ENCODE peak calls at places on chromosomes 6 and 20, in ten cellular contexts. One of them, this sample, is unnamed.

GRCh38 chr6:19737968-19738367 is 99.2 kb upstream of the ID4 start:
- DNase-seq in left ventricle myocardium inferior: no peak
- DNase-seq in heart right ventricle: no peak
- DNase-seq in OCI-LY7: no peak
- DNase-seq in cardiac muscle cell: no peak
- DNase-seq in AG09309: no peak
- DNase-seq in uterus: no peak
- DNase-seq in cardiac fibroblast: no peak
- DNase-seq in AG04450: no peak
- DNase-seq in aorta: no peak
- DNase-seq in this sample: no peak

GRCh38 chr6:139369568-139370046 is 4.8 kb downstream of the CITED2 start:
- DNase-seq in left ventricle myocardium inferior: no peak
- DNase-seq in heart right ventricle: no peak
- DNase-seq in OCI-LY7: peak
- DNase-seq in cardiac muscle cell: peak
- DNase-seq in AG09309: peak
- DNase-seq in uterus: no peak
- DNase-seq in cardiac fibroblast: peak
- DNase-seq in AG04450: no peak
- DNase-seq in aorta: no peak
- DNase-seq in this sample: no peak

GRCh38 chr20:48797275-48797825 is 30.4 kb downstream of the PREX1 start:
- DNase-seq in left ventricle myocardium inferior: peak
- DNase-seq in heart right ventricle: peak
- DNase-seq in OCI-LY7: no peak
- DNase-seq in cardiac muscle cell: no peak
- DNase-seq in AG09309: no peak
- DNase-seq in uterus: no peak
- DNase-seq in cardiac fibroblast: no peak
- DNase-seq in AG04450: no peak
- DNase-seq in aorta: peak
- DNase-seq in this sample: no peak

GRCh38 chr6:3410385-3411360 is 46.2 kb downstream of the SLC22A23 start:
- DNase-seq in left ventricle myocardium inferior: no peak
- DNase-seq in heart right ventricle: peak
- DNase-seq in OCI-LY7: peak
- DNase-seq in cardiac muscle cell: peak
- DNase-seq in AG09309: no peak
- DNase-seq in uterus: no peak
- DNase-seq in cardiac fibroblast: peak
- DNase-seq in AG04450: peak
- DNase-seq in aorta: no peak
- DNase-seq in this sample: peak

GRCh38 chr6:44022671-44023352 is 104.4 kb downstream of the MRPL14 start:
- DNase-seq in left ventricle myocardium inferior: no peak
- DNase-seq in heart right ventricle: no peak
- DNase-seq in OCI-LY7: no peak
- DNase-seq in cardiac muscle cell: no peak
- DNase-seq in AG09309: no peak
- DNase-seq in uterus: peak
- DNase-seq in cardiac fibroblast: no peak
- DNase-seq in AG04450: no peak
- DNase-seq in aorta: peak
- DNase-seq in this sample: no peak

GRCh38 chr20:25063981-25064380 is 6.0 kb upstream of the ACSS1 start:
- DNase-seq in left ventricle myocardium inferior: no peak
- DNase-seq in heart right ventricle: no peak
- DNase-seq in OCI-LY7: no peak
- DNase-seq in cardiac muscle cell: no peak
- DNase-seq in AG09309: no peak
- DNase-seq in uterus: no peak
- DNase-seq in cardiac fibroblast: no peak
- DNase-seq in AG04450: no peak
- DNase-seq in aorta: no peak
- DNase-seq in this sample: no peak

GRCh38 chr20:31565699-31566331 is 39.3 kb upstream of the ID1 start:
- DNase-seq in left ventricle myocardium inferior: no peak
- DNase-seq in heart right ventricle: no peak
- DNase-seq in OCI-LY7: peak
- DNase-seq in cardiac muscle cell: no peak
- DNase-seq in AG09309: no peak
- DNase-seq in uterus: no peak
- DNase-seq in cardiac fibroblast: no peak
- DNase-seq in AG04450: no peak
- DNase-seq in aorta: no peak
- DNase-seq in this sample: no peak

GRCh38 chr6:132456700-132457143 is 55.4 kb upstream of the MOXD1 start:
- DNase-seq in left ventricle myocardium inferior: peak
- DNase-seq in heart right ventricle: peak
- DNase-seq in OCI-LY7: no peak
- DNase-seq in cardiac muscle cell: peak
- DNase-seq in AG09309: no peak
- DNase-seq in uterus: no peak
- DNase-seq in cardiac fibroblast: peak
- DNase-seq in AG04450: no peak
- DNase-seq in aorta: no peak
- DNase-seq in this sample: no peak

GRCh38 chr20:50915424-50915823 is 15.8 kb downstream of the ADNP start:
- DNase-seq in left ventricle myocardium inferior: no peak
- DNase-seq in heart right ventricle: no peak
- DNase-seq in OCI-LY7: no peak
- DNase-seq in cardiac muscle cell: peak
- DNase-seq in AG09309: no peak
- DNase-seq in uterus: no peak
- DNase-seq in cardiac fibroblast: peak
- DNase-seq in AG04450: no peak
- DNase-seq in aorta: no peak
- DNase-seq in this sample: no peak

GRCh38 chr6:138229663-138230194 is 11.4 kb upstream of the PBOV1 start:
- DNase-seq in left ventricle myocardium inferior: no peak
- DNase-seq in heart right ventricle: no peak
- DNase-seq in OCI-LY7: no peak
- DNase-seq in cardiac muscle cell: no peak
- DNase-seq in AG09309: no peak
- DNase-seq in uterus: no peak
- DNase-seq in cardiac fibroblast: no peak
- DNase-seq in AG04450: no peak
- DNase-seq in aorta: no peak
- DNase-seq in this sample: no peak

GRCh38 chr6:138229072-138229471 is 10.8 kb upstream of the PBOV1 start:
- DNase-seq in left ventricle myocardium inferior: no peak
- DNase-seq in heart right ventricle: no peak
- DNase-seq in OCI-LY7: no peak
- DNase-seq in cardiac muscle cell: no peak
- DNase-seq in AG09309: no peak
- DNase-seq in uterus: no peak
- DNase-seq in cardiac fibroblast: no peak
- DNase-seq in AG04450: no peak
- DNase-seq in aorta: no peak
- DNase-seq in this sample: no peak

GRCh38 chr6:138234363-138234762 is 16.1 kb upstream of the PBOV1 start:
- DNase-seq in left ventricle myocardium inferior: no peak
- DNase-seq in heart right ventricle: no peak
- DNase-seq in OCI-LY7: no peak
- DNase-seq in cardiac muscle cell: no peak
- DNase-seq in AG09309: no peak
- DNase-seq in uterus: no peak
- DNase-seq in cardiac fibroblast: no peak
- DNase-seq in AG04450: no peak
- DNase-seq in aorta: no peak
- DNase-seq in this sample: no peak

GRCh38 chr6:138231399-138231886 is 13.2 kb upstream of the PBOV1 start:
- DNase-seq in left ventricle myocardium inferior: no peak
- DNase-seq in heart right ventricle: no peak
- DNase-seq in OCI-LY7: no peak
- DNase-seq in cardiac muscle cell: no peak
- DNase-seq in AG09309: no peak
- DNase-seq in uterus: no peak
- DNase-seq in cardiac fibroblast: no peak
- DNase-seq in AG04450: no peak
- DNase-seq in aorta: no peak
- DNase-seq in this sample: no peak

GRCh38 chr6:138230759-138231398 is 12.6 kb upstream of the PBOV1 start:
- DNase-seq in left ventricle myocardium inferior: no peak
- DNase-seq in heart right ventricle: no peak
- DNase-seq in OCI-LY7: no peak
- DNase-seq in cardiac muscle cell: no peak
- DNase-seq in AG09309: no peak
- DNase-seq in uterus: no peak
- DNase-seq in cardiac fibroblast: no peak
- DNase-seq in AG04450: no peak
- DNase-seq in aorta: no peak
- DNase-seq in this sample: no peak
- H3K4me3 ChIP-seq in left ventricle myocardium inferior: no peak
- H3K4me3 ChIP-seq in heart right ventricle: no peak
- H3K4me3 ChIP-seq in OCI-LY7: no peak
- H3K4me3 ChIP-seq in cardiac muscle cell: no peak
- H3K4me3 ChIP-seq in AG09309: no peak
- H3K4me3 ChIP-seq in uterus: no peak
- H3K4me3 ChIP-seq in cardiac fibroblast: no peak
- H3K4me3 ChIP-seq in AG04450: no peak
- H3K4me3 ChIP-seq in aorta: no peak
- H3K4me3 ChIP-seq in this sample: no peak

DNA sequence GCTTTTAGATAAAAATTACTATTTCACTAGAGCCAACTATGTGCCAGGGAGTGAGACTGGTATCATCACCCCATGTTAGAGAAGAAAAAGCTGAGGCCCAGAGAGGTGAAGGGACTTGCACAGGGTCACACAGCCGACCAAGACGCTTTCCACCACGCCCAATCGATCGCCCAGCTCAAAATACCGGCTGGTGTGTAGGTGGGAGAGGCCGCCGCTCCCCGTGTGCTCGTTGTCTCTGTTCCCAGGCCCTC is 253 bp upstream of the SNPH start:
- DNase-seq in left ventricle myocardium inferior: no peak
- DNase-seq in heart right ventricle: no peak
- DNase-seq in OCI-LY7: no peak
- DNase-seq in cardiac muscle cell: no peak
- DNase-seq in AG09309: no peak
- DNase-seq in uterus: no peak
- DNase-seq in cardiac fibroblast: no peak
- DNase-seq in AG04450: no peak
- DNase-seq in aorta: no peak
- DNase-seq in this sample: no peak
- H3K4me3 ChIP-seq in left ventricle myocardium inferior: peak
- H3K4me3 ChIP-seq in heart right ventricle: peak
- H3K4me3 ChIP-seq in OCI-LY7: no peak
- H3K4me3 ChIP-seq in cardiac muscle cell: peak
- H3K4me3 ChIP-seq in AG09309: peak
- H3K4me3 ChIP-seq in uterus: peak
- H3K4me3 ChIP-seq in cardiac fibroblast: peak
- H3K4me3 ChIP-seq in AG04450: peak
- H3K4me3 ChIP-seq in aorta: peak
- H3K4me3 ChIP-seq in this sample: peak

GRCh38 chr6:27312950-27313271 is 838 bp upstream of the POM121L2 start:
- DNase-seq in left ventricle myocardium inferior: no peak
- DNase-seq in heart right ventricle: no peak
- DNase-seq in OCI-LY7: no peak
- DNase-seq in cardiac muscle cell: no peak
- DNase-seq in AG09309: no peak
- DNase-seq in uterus: no peak
- DNase-seq in cardiac fibroblast: no peak
- DNase-seq in AG04450: no peak
- DNase-seq in aorta: no peak
- DNase-seq in this sample: no peak
- H3K4me3 ChIP-seq in left ventricle myocardium inferior: peak
- H3K4me3 ChIP-seq in heart right ventricle: peak
- H3K4me3 ChIP-seq in OCI-LY7: peak
- H3K4me3 ChIP-seq in cardiac muscle cell: peak
- H3K4me3 ChIP-seq in AG09309: no peak
- H3K4me3 ChIP-seq in uterus: no peak
- H3K4me3 ChIP-seq in cardiac fibroblast: peak
- H3K4me3 ChIP-seq in AG04450: peak
- H3K4me3 ChIP-seq in aorta: no peak
- H3K4me3 ChIP-seq in this sample: peak

GRCh38 chr20:1317545-1318255 is 11.2 kb downstream of the SDCBP2 start:
- DNase-seq in left ventricle myocardium inferior: no peak
- DNase-seq in heart right ventricle: no peak
- DNase-seq in OCI-LY7: no peak
- DNase-seq in cardiac muscle cell: no peak
- DNase-seq in AG09309: no peak
- DNase-seq in uterus: no peak
- DNase-seq in cardiac fibroblast: no peak
- DNase-seq in AG04450: no peak
- DNase-seq in aorta: no peak
- DNase-seq in this sample: no peak
- H3K4me3 ChIP-seq in left ventricle myocardium inferior: no peak
- H3K4me3 ChIP-seq in heart right ventricle: no peak
- H3K4me3 ChIP-seq in OCI-LY7: peak
- H3K4me3 ChIP-seq in cardiac muscle cell: no peak
- H3K4me3 ChIP-seq in AG09309: no peak
- H3K4me3 ChIP-seq in uterus: no peak
- H3K4me3 ChIP-seq in cardiac fibroblast: no peak
- H3K4me3 ChIP-seq in AG04450: no peak
- H3K4me3 ChIP-seq in aorta: no peak
- H3K4me3 ChIP-seq in this sample: no peak

DNA sequence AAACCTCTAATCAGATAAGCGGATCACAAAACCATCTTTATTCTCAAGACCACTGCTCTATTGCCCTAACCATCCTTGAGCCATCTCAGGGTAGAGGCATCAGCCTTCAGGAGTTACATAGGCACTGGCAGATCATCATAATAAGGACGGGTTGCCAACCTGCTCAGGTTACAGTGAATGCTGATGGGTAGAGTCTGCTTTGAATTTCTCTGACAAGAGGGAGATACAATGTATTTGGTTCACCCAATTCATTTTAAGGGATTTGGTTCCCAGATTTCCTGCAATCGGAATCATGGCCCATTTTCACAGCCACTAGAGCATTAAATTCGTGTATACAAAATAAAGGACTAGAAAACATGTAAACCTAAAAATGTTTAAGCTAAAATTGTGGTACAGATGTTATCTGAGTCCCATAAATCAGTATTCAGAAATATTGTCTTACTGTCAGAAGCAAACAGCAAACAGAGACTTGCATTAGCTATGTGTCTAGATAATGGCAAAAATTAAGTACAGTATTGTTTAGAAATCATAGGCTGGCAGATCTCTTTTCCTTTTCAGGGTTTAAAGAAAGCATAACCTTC is 41.9 kb upstream of the TMEM170B start:
- DNase-seq in left ventricle myocardium inferior: no peak
- DNase-seq in heart right ventricle: no peak
- DNase-seq in OCI-LY7: no peak
- DNase-seq in cardiac muscle cell: no peak
- DNase-seq in AG09309: no peak
- DNase-seq in uterus: no peak
- DNase-seq in cardiac fibroblast: no peak
- DNase-seq in AG04450: no peak
- DNase-seq in aorta: no peak
- DNase-seq in this sample: no peak
- H3K4me3 ChIP-seq in left ventricle myocardium inferior: no peak
- H3K4me3 ChIP-seq in heart right ventricle: no peak
- H3K4me3 ChIP-seq in OCI-LY7: no peak
- H3K4me3 ChIP-seq in cardiac muscle cell: no peak
- H3K4me3 ChIP-seq in AG09309: no peak
- H3K4me3 ChIP-seq in uterus: no peak
- H3K4me3 ChIP-seq in cardiac fibroblast: no peak
- H3K4me3 ChIP-seq in AG04450: no peak
- H3K4me3 ChIP-seq in aorta: no peak
- H3K4me3 ChIP-seq in this sample: no peak